ENCODE peak calls at places on chromosomes 2 and 18, in ten cellular contexts. One of them, this sample, is unnamed.

GRCh38 chr2:222582931-222583330 is 73.0 kb downstream of the FARSB start:
- DNase-seq in stomach: no peak
- DNase-seq in breast epithelium: no peak
- DNase-seq in H1: no peak
- DNase-seq in GM12878: no peak
- DNase-seq in transverse colon: no peak
- DNase-seq in HepG2: peak
- DNase-seq in HCT116: no peak
- DNase-seq in sigmoid colon: no peak
- DNase-seq in endothelial cell of umbilical vein: no peak
- DNase-seq in this sample: no peak

GRCh38 chr2:74441111-74441689 is 537 bp downstream of the RTKN start:
- DNase-seq in stomach: no peak
- DNase-seq in breast epithelium: peak
- DNase-seq in H1: no peak
- DNase-seq in GM12878: no peak
- DNase-seq in transverse colon: no peak
- DNase-seq in HepG2: no peak
- DNase-seq in HCT116: no peak
- DNase-seq in sigmoid colon: no peak
- DNase-seq in endothelial cell of umbilical vein: no peak
- DNase-seq in this sample: no peak

GRCh38 chr2:198321522-198322088 is 517.2 kb downstream of the PLCL1 start:
- DNase-seq in stomach: no peak
- DNase-seq in breast epithelium: no peak
- DNase-seq in H1: no peak
- DNase-seq in GM12878: no peak
- DNase-seq in transverse colon: no peak
- DNase-seq in HepG2: no peak
- DNase-seq in HCT116: no peak
- DNase-seq in sigmoid colon: no peak
- DNase-seq in endothelial cell of umbilical vein: no peak
- DNase-seq in this sample: no peak

GRCh38 chr2:198767694-198768093 is 690.0 kb downstream of the SATB2 start:
- DNase-seq in stomach: no peak
- DNase-seq in breast epithelium: no peak
- DNase-seq in H1: no peak
- DNase-seq in GM12878: no peak
- DNase-seq in transverse colon: peak
- DNase-seq in HepG2: no peak
- DNase-seq in HCT116: no peak
- DNase-seq in sigmoid colon: no peak
- DNase-seq in endothelial cell of umbilical vein: no peak
- DNase-seq in this sample: no peak

GRCh38 chr18:51088410-51088809 is 58.4 kb downstream of the SMAD4 start:
- DNase-seq in stomach: no peak
- DNase-seq in breast epithelium: no peak
- DNase-seq in H1: no peak
- DNase-seq in GM12878: no peak
- DNase-seq in transverse colon: no peak
- DNase-seq in HepG2: no peak
- DNase-seq in HCT116: no peak
- DNase-seq in sigmoid colon: no peak
- DNase-seq in endothelial cell of umbilical vein: no peak
- DNase-seq in this sample: no peak

GRCh38 chr2:45782968-45783367 is 131.5 kb downstream of the PRKCE start:
- DNase-seq in stomach: no peak
- DNase-seq in breast epithelium: no peak
- DNase-seq in H1: no peak
- DNase-seq in GM12878: no peak
- DNase-seq in transverse colon: no peak
- DNase-seq in HepG2: no peak
- DNase-seq in HCT116: no peak
- DNase-seq in sigmoid colon: no peak
- DNase-seq in endothelial cell of umbilical vein: no peak
- DNase-seq in this sample: no peak

GRCh38 chr2:49225126-49225525 is 70.8 kb upstream of the FSHR start:
- DNase-seq in stomach: no peak
- DNase-seq in breast epithelium: no peak
- DNase-seq in H1: no peak
- DNase-seq in GM12878: no peak
- DNase-seq in transverse colon: no peak
- DNase-seq in HepG2: no peak
- DNase-seq in HCT116: no peak
- DNase-seq in sigmoid colon: no peak
- DNase-seq in endothelial cell of umbilical vein: no peak
- DNase-seq in this sample: no peak

GRCh38 chr2:45614330-45614729 is 3.3 kb upstream of the SRBD1 start:
- DNase-seq in stomach: no peak
- DNase-seq in breast epithelium: peak
- DNase-seq in H1: no peak
- DNase-seq in GM12878: no peak
- DNase-seq in transverse colon: no peak
- DNase-seq in HepG2: no peak
- DNase-seq in HCT116: no peak
- DNase-seq in sigmoid colon: no peak
- DNase-seq in endothelial cell of umbilical vein: no peak
- DNase-seq in this sample: no peak

GRCh38 chr2:79771530-79771929 is 258.7 kb downstream of the CTNNA2 start:
- DNase-seq in stomach: no peak
- DNase-seq in breast epithelium: no peak
- DNase-seq in H1: no peak
- DNase-seq in GM12878: no peak
- DNase-seq in transverse colon: no peak
- DNase-seq in HepG2: no peak
- DNase-seq in HCT116: no peak
- DNase-seq in sigmoid colon: no peak
- DNase-seq in endothelial cell of umbilical vein: no peak
- DNase-seq in this sample: no peak

GRCh38 chr2:218806346-218806978 is 24.5 kb downstream of the CYP27A1 start:
- DNase-seq in stomach: peak
- DNase-seq in breast epithelium: peak
- DNase-seq in H1: no peak
- DNase-seq in GM12878: peak
- DNase-seq in transverse colon: peak
- DNase-seq in HepG2: peak
- DNase-seq in HCT116: no peak
- DNase-seq in sigmoid colon: peak
- DNase-seq in endothelial cell of umbilical vein: peak
- DNase-seq in this sample: peak

GRCh38 chr2:210517169-210517693 is 39.2 kb upstream of the CPS1 start:
- DNase-seq in stomach: no peak
- DNase-seq in breast epithelium: no peak
- DNase-seq in H1: no peak
- DNase-seq in GM12878: no peak
- DNase-seq in transverse colon: no peak
- DNase-seq in HepG2: peak
- DNase-seq in HCT116: no peak
- DNase-seq in sigmoid colon: no peak
- DNase-seq in endothelial cell of umbilical vein: no peak
- DNase-seq in this sample: no peak

GRCh38 chr2:60549250-60550150 is 4.0 kb downstream of the BCL11A start:
- DNase-seq in stomach: no peak
- DNase-seq in breast epithelium: no peak
- DNase-seq in H1: peak
- DNase-seq in GM12878: no peak
- DNase-seq in transverse colon: peak
- DNase-seq in HepG2: no peak
- DNase-seq in HCT116: no peak
- DNase-seq in sigmoid colon: peak
- DNase-seq in endothelial cell of umbilical vein: peak
- DNase-seq in this sample: peak
- TF ChIP-seq POLR2A in stomach: no peak
- TF ChIP-seq POLR2A in breast epithelium: no peak
- TF ChIP-seq POLR2A in H1: peak
- TF ChIP-seq POLR2A in GM12878: peak
- TF ChIP-seq POLR2A in transverse colon: peak
- TF ChIP-seq POLR2A in HepG2: no peak
- TF ChIP-seq POLR2A in HCT116: no peak
- TF ChIP-seq POLR2A in sigmoid colon: no peak
- TF ChIP-seq POLR2A in endothelial cell of umbilical vein: no peak
- TF ChIP-seq POLR2A in this sample: no peak

GRCh38 chr2:176269319-176270099 is at the start of gene MTX2:
- DNase-seq in stomach: peak
- DNase-seq in breast epithelium: peak
- DNase-seq in H1: peak
- DNase-seq in GM12878: peak
- DNase-seq in transverse colon: peak
- DNase-seq in HepG2: peak
- DNase-seq in HCT116: peak
- DNase-seq in sigmoid colon: peak
- DNase-seq in endothelial cell of umbilical vein: peak
- DNase-seq in this sample: peak
- TF ChIP-seq POLR2AphosphoS5 in stomach: peak
- TF ChIP-seq POLR2AphosphoS5 in breast epithelium: peak
- TF ChIP-seq POLR2AphosphoS5 in H1: no peak
- TF ChIP-seq POLR2AphosphoS5 in GM12878: peak
- TF ChIP-seq POLR2AphosphoS5 in transverse colon: peak
- TF ChIP-seq POLR2AphosphoS5 in HepG2: peak
- TF ChIP-seq POLR2AphosphoS5 in HCT116: peak
- TF ChIP-seq POLR2AphosphoS5 in sigmoid colon: peak
- TF ChIP-seq POLR2AphosphoS5 in endothelial cell of umbilical vein: peak
- TF ChIP-seq POLR2AphosphoS5 in this sample: peak

DNA sequence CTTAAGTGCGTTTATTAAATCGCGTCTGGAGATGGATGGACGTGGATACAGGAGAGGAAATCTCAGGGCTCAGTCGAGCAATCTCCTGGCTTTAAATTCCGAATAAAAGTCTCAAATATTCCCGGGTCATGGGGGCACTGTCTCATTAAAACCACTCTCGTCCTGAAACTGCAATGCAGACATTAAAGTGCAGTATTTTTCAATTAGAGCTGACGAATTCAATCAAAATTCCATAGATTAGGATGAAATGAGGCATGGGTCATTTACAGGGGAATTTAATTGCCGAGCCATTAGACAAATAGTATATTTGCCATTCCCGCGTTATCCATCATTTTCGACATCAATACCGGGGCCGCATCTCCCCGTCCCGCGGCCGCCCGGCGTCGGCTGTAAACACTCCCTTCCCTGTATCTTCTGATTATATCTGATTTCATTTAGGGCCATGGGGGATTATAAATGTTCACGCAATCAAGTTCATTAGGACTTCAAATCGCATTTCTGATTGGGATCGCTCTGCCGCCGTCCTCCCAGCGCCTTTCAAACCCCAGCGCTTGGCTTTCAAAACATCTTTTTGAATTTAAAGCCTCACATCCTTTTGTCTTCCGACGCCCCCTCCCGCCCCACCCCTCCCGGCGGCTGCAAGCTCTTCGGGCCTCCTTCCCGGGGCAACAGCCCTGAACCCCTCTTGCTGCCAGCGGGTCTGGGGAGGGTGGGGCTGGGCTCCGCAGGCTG is 10.9 kb upstream of the GBX2 start:
- DNase-seq in stomach: no peak
- DNase-seq in breast epithelium: no peak
- DNase-seq in H1: no peak
- DNase-seq in GM12878: no peak
- DNase-seq in transverse colon: no peak
- DNase-seq in HepG2: no peak
- DNase-seq in HCT116: no peak
- DNase-seq in sigmoid colon: no peak
- DNase-seq in endothelial cell of umbilical vein: peak
- DNase-seq in this sample: no peak
- H3K4me3 ChIP-seq in stomach: peak
- H3K4me3 ChIP-seq in breast epithelium: no peak
- H3K4me3 ChIP-seq in H1: peak
- H3K4me3 ChIP-seq in GM12878: no peak
- H3K4me3 ChIP-seq in transverse colon: no peak
- H3K4me3 ChIP-seq in HepG2: peak
- H3K4me3 ChIP-seq in HCT116: no peak
- H3K4me3 ChIP-seq in sigmoid colon: no peak
- H3K4me3 ChIP-seq in endothelial cell of umbilical vein: peak
- H3K4me3 ChIP-seq in this sample: no peak

DNA sequence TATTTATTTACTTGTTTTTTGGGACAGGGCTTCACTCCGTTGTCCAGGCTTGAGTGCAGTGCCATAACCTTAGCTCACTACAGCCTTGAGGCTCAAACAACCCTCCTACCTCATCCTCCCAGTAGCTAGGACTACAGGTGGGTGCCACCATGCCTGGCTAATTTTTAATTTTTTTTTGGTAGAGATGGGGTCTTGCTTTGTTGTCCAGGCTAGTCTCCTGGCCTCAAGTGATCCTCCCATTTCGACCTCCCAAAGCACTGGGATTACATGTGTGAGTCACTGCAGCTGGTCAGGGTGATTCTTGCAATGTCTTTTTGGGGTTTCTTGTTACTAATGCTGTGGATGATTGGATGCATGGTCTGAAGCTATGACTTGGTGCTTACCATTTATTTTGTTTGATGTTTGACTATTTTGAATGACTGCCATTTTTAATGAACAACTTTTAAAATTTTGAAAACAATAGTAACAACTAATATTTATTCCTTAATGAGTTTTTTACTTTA is 6.5 kb downstream of the CERS6 start:
- DNase-seq in stomach: no peak
- DNase-seq in breast epithelium: no peak
- DNase-seq in H1: no peak
- DNase-seq in GM12878: no peak
- DNase-seq in transverse colon: no peak
- DNase-seq in HepG2: no peak
- DNase-seq in HCT116: no peak
- DNase-seq in sigmoid colon: no peak
- DNase-seq in endothelial cell of umbilical vein: no peak
- DNase-seq in this sample: no peak
- TF ChIP-seq POLR2A in stomach: no peak
- TF ChIP-seq POLR2A in breast epithelium: no peak
- TF ChIP-seq POLR2A in H1: no peak
- TF ChIP-seq POLR2A in GM12878: no peak
- TF ChIP-seq POLR2A in transverse colon: no peak
- TF ChIP-seq POLR2A in HepG2: no peak
- TF ChIP-seq POLR2A in HCT116: no peak
- TF ChIP-seq POLR2A in sigmoid colon: no peak
- TF ChIP-seq POLR2A in endothelial cell of umbilical vein: no peak
- TF ChIP-seq POLR2A in this sample: no peak

GRCh38 chr2:102155703-102156515 is 13.4 kb downstream of the IL1R1 start:
- DNase-seq in stomach: peak
- DNase-seq in breast epithelium: peak
- DNase-seq in H1: no peak
- DNase-seq in GM12878: no peak
- DNase-seq in transverse colon: peak
- DNase-seq in HepG2: peak
- DNase-seq in HCT116: no peak
- DNase-seq in sigmoid colon: peak
- DNase-seq in endothelial cell of umbilical vein: no peak
- DNase-seq in this sample: peak
- TF ChIP-seq POLR2AphosphoS5 in stomach: peak
- TF ChIP-seq POLR2AphosphoS5 in breast epithelium: peak
- TF ChIP-seq POLR2AphosphoS5 in H1: no peak
- TF ChIP-seq POLR2AphosphoS5 in GM12878: no peak
- TF ChIP-seq POLR2AphosphoS5 in transverse colon: peak
- TF ChIP-seq POLR2AphosphoS5 in HepG2: no peak
- TF ChIP-seq POLR2AphosphoS5 in HCT116: no peak
- TF ChIP-seq POLR2AphosphoS5 in sigmoid colon: peak
- TF ChIP-seq POLR2AphosphoS5 in endothelial cell of umbilical vein: no peak
- TF ChIP-seq POLR2AphosphoS5 in this sample: peak

This sample was measured in prostate gland.